ENCODE peak calls at places on chromosomes 3 and 15, in nine cellular contexts. S, J, H, I, C, W, Z, A and L are unnamed samples.

GRCh38 chr3:195033531-195034091 is 237.3 kb downstream of the XXYLT1 start:
- DNase-seq in S (no peak), J (no peak), H (no peak), I (no peak), C (no peak), W (no peak), Z (peak), A (no peak), L (no peak)

GRCh38 chr3:188323067-188323842 is 169.3 kb downstream of the LPP start:
- DNase-seq in S (no peak), J (no peak), H (no peak), I (no peak), C (no peak), W (peak), Z (no peak), A (no peak), L (no peak)

GRCh38 chr3:142809259-142809658 is 79.6 kb downstream of the PCOLCE2 start:
- DNase-seq in S (no peak), J (no peak), H (no peak), I (no peak), C (no peak), W (no peak), Z (no peak), A (no peak), L (no peak)

GRCh38 chr3:165642761-165643432 is 194.3 kb downstream of the BCHE start:
- DNase-seq in S (no peak), J (no peak), H (no peak), I (peak), C (peak), W (no peak), Z (no peak), A (peak), L (peak)

GRCh38 chr3:156781310-156782230 is 44.6 kb upstream of the LEKR1 start:
- DNase-seq in S (no peak), J (peak), H (no peak), I (peak), C (peak), W (no peak), Z (no peak), A (peak), L (no peak)

GRCh38 chr3:65262554-65262953 is 574.8 kb upstream of the ADAMTS9 start:
- DNase-seq in S (no peak), J (no peak), H (no peak), I (no peak), C (no peak), W (no peak), Z (no peak), A (no peak), L (no peak)

GRCh38 chr3:154095832-154096421 is 25.3 kb upstream of the ARHGEF26 start:
- DNase-seq in S (no peak), J (no peak), H (no peak), I (peak), C (peak), W (no peak), Z (no peak), A (peak), L (no peak)

GRCh38 chr3:38755130-38755529 is 60.9 kb downstream of the SCN10A start:
- DNase-seq in S (no peak), J (no peak), H (no peak), I (peak), C (peak), W (no peak), Z (no peak), A (peak), L (no peak)

GRCh38 chr15:67013696-67014095 is 51.7 kb upstream of the SMAD3 start:
- DNase-seq in S (no peak), J (no peak), H (peak), I (peak), C (peak), W (no peak), Z (no peak), A (peak), L (peak)

GRCh38 chr3:101203411-101203810 is 117.0 kb downstream of the IMPG2 start:
- DNase-seq in S (no peak), J (no peak), H (no peak), I (peak), C (peak), W (no peak), Z (no peak), A (peak), L (no peak)

GRCh38 chr3:63934041-63934440 is 21.9 kb upstream of the SCAANT1 start:
- DNase-seq in S (no peak), J (no peak), H (no peak), I (no peak), C (no peak), W (no peak), Z (no peak), A (peak), L (no peak)

GRCh38 chr15:80317389-80318169 is 65.6 kb upstream of the CTXND1 start:
- DNase-seq in S (no peak), J (peak), H (no peak), I (peak), C (peak), W (peak), Z (peak), A (peak), L (peak)

GRCh38 chr15:82828064-82828463 is 18.6 kb downstream of the WHAMM start:
- DNase-seq in S (no peak), J (no peak), H (no peak), I (no peak), C (peak), W (no peak), Z (no peak), A (peak), L (no peak)

GRCh38 chr15:31563421-31563820 is 236.8 kb downstream of the KLF13 start:
- DNase-seq in S (no peak), J (no peak), H (no peak), I (no peak), C (no peak), W (no peak), Z (no peak), A (no peak), L (no peak)

GRCh38 chr15:64412216-64412615 is 24.6 kb downstream of the TRIP4 start:
- DNase-seq in S (no peak), J (no peak), H (no peak), I (no peak), C (no peak), W (no peak), Z (no peak), A (no peak), L (no peak)

GRCh38 chr15:45326776-45327175 is 51.6 kb downstream of the GATM start:
- DNase-seq in S (no peak), J (no peak), H (no peak), I (no peak), C (no peak), W (no peak), Z (no peak), A (no peak), L (no peak)

GRCh38 chr3:25911525-25912295 is 121.8 kb downstream of the OXSM start:
- DNase-seq in S (no peak), J (no peak), H (no peak), I (no peak), C (no peak), W (no peak), Z (no peak), A (no peak), L (no peak)

GRCh38 chr15:93980149-93980911 is 251.0 kb upstream of the MCTP2 start:
- DNase-seq in S (no peak), J (no peak), H (no peak), I (no peak), C (no peak), W (no peak), Z (no peak), A (peak), L (no peak)

GRCh38 chr3:58635371-58636285 is 30.9 kb downstream of the FAM3D start:
- DNase-seq in S (no peak), J (no peak), H (no peak), I (no peak), C (no peak), W (peak), Z (no peak), A (no peak), L (no peak)

GRCh38 chr3:47892284-47892683 is 89.3 kb downstream of the DHX30 start:
- DNase-seq in S (no peak), J (no peak), H (no peak), I (no peak), C (no peak), W (no peak), Z (no peak), A (no peak), L (no peak)

GRCh38 chr3:170357920-170358854 is 672 bp downstream of the SKIL start:
- DNase-seq in S (peak), J (peak), H (peak), I (peak), C (peak), W (peak), Z (peak), A (peak), L (no peak)

GRCh38 chr3:170360916-170361315 is 3.4 kb downstream of the SKIL start:
- DNase-seq in S (no peak), J (no peak), H (no peak), I (no peak), C (no peak), W (no peak), Z (no peak), A (no peak), L (no peak)

GRCh38 chr3:170357176-170357919 is at the start of gene SKIL:
- DNase-seq in S (peak), J (peak), H (peak), I (peak), C (peak), W (peak), Z (peak), A (peak), L (peak)

GRCh38 chr3:170360476-170360875 is 3.0 kb downstream of the SKIL start:
- DNase-seq in S (no peak), J (no peak), H (no peak), I (no peak), C (peak), W (no peak), Z (no peak), A (no peak), L (no peak)

DNA sequence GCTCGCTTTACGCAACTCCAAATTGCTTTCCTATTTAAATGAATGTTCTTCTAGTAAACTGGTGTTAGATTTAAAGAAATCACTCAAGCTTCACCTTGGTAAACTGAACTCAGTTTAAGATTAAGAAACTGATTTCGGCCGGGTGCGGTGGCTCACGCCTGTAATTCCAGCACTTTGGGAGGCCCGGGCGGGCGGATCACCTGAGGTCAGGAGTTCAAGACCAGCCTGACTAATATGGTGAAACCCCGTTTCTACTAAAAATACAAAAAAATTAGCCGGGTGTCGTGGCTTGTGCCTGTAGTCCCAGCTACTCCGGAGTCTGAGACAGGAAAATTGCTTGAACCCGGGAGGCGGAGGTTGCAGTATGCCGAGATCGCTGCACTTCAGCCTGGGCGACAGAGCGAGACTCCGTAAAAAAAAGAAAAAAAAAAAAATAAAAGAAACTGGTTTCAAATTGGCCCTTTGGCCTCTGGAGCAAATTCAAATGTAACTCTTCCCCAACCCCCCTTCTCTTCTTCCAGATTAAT is 1.7 kb downstream of the SKIL start:
- DNase-seq in S (no peak), J (no peak), H (no peak), I (no peak), C (no peak), W (no peak), Z (no peak), A (no peak), L (no peak)
- H3K4me3 ChIP-seq in S (peak), J (no peak), H (peak), I (peak), C (peak), W (peak), Z (peak), A (peak), L (peak)

GRCh38 chr3:30271781-30272180 is 334.6 kb upstream of the TGFBR2 start:
- DNase-seq in S (no peak), J (no peak), H (no peak), I (no peak), C (no peak), W (no peak), Z (no peak), A (no peak), L (no peak)

GRCh38 chr3:30277494-30277893 is 328.9 kb upstream of the TGFBR2 start:
- DNase-seq in S (no peak), J (no peak), H (no peak), I (no peak), C (no peak), W (no peak), Z (no peak), A (no peak), L (no peak)

GRCh38 chr3:30268288-30268687 is 338.1 kb upstream of the TGFBR2 start:
- DNase-seq in S (no peak), J (no peak), H (no peak), I (no peak), C (peak), W (no peak), Z (no peak), A (no peak), L (no peak)

GRCh38 chr3:30269751-30270445 is 336.5 kb upstream of the TGFBR2 start:
- DNase-seq in S (no peak), J (no peak), H (no peak), I (no peak), C (no peak), W (peak), Z (no peak), A (no peak), L (no peak)

DNA sequence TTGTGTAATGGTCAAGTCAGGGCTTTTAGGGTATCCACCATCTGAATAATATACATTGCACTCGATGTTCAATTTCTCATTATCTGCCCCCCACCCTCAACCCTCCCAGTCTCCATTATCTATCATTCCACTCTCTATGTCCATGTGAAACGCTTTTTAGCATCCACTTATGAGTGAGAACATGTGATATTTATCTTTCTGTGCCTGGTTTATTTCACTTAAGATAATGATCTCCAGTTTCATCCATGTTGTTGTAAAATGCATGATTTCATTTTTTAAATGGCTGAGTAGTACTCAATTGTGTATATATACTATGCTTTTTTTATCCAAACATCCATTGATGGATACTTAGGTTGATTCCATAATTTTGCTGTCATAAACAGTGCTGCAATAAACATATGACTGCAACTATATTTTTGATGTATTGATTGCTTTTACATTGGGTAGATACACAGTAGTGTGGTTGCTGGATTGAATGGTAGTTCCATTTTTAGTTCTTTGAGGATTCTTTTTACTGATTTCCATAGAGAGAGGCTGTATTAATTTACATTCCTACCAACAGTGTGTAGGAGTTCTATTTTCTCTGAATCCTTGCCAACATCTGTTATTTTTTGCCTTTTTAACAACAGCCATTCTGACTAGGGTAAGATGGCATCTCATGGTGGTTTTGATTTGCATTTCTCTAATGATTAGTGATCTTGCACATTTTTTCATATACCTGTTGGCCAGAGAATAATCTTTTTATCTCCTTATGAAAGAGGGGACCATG is 332.9 kb upstream of the TGFBR2 start:
- DNase-seq in S (no peak), J (no peak), H (no peak), I (no peak), C (no peak), W (no peak), Z (no peak), A (peak), L (no peak)
- TF ChIP-seq CTCF in S (no peak), J (no peak), H (no peak), I (no peak), C (no peak), W (no peak), Z (no peak), A (no peak), L (no peak)

GRCh38 chr15:76346666-76347506 is 10.3 kb downstream of the ISL2 start:
- DNase-seq in S (no peak), J (no peak), H (no peak), I (no peak), C (peak), W (no peak), Z (peak), A (no peak), L (no peak)
- H3K4me3 ChIP-seq in S (peak), J (no peak), H (peak), I (peak), C (peak), W (peak), Z (peak), A (peak), L (peak)

DNA sequence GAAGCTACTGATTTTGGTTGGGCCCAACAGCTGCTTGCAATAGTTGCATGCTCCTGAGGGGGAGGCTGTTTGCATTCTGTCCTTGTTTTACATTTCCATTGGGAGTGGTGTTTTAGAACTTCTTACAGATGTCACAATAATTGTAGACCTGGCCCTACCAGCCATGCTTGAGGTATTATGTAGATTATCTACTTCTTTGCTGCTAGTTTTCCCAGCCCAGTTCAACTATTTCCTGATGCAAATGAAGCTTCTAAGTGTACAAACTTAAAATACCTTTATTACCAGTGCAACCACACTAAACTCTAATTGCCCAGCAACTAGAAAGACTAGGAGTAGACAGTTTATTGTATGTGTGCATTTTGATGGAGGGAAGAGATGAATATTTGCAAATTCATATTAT is 104.9 kb upstream of the MYZAP start:
- DNase-seq in S (no peak), J (no peak), H (no peak), I (no peak), C (no peak), W (no peak), Z (no peak), A (no peak), L (no peak)
- TF ChIP-seq CTCF in S (no peak), J (no peak), H (no peak), I (no peak), C (no peak), W (no peak), Z (no peak), A (no peak), L (no peak)